ENCODE peak calls at places on chromosomes 2 and 18, in seven cellular contexts. F, N, R, V, E, D and C are unnamed samples.

GRCh38 chr2:239300871-239301742 is 99.7 kb downstream of the HDAC4 start:
- DNase-seq in V (no peak), F (no peak), D (peak; percentile 70), E (no peak), N (no peak), R (peak; percentile 21), C (no peak)

GRCh38 chr2:182015334-182016109 is 29.9 kb downstream of the PPP1R1C start:
- DNase-seq in D (no peak), F (no peak), V (no peak), N (no peak), R (no peak), E (no peak), C (no peak)

GRCh38 chr2:6645672-6646071 is 220.0 kb downstream of the CMPK2 start:
- DNase-seq in E (no peak), F (no peak), R (no peak), N (no peak), D (no peak), V (no peak), C (peak; percentile 19)

GRCh38 chr18:48933578-48934399 is 17.0 kb downstream of the SMAD7 start:
- DNase-seq in D (peak; percentile 82), E (no peak), N (no peak), F (no peak), R (peak; percentile 45), V (no peak), C (no peak)

GRCh38 chr2:205720451-205720902 is 38.2 kb downstream of the NRP2 start:
- DNase-seq in V (no peak), R (no peak), N (no peak), F (no peak), E (no peak), D (no peak), C (no peak)

GRCh38 chr2:75007061-75007460 is 48.6 kb downstream of the POLE4 start:
- DNase-seq in R (no peak), N (no peak), F (no peak), V (no peak), E (no peak), D (no peak), C (no peak)

GRCh38 chr2:28586864-28587263 is 91.0 kb downstream of the PLB1 start:
- DNase-seq in V (no peak), N (no peak), E (no peak), R (no peak), F (no peak), D (no peak), C (no peak)

GRCh38 chr2:147846382-147847081 is 1.7 kb downstream of the ACVR2A start:
- DNase-seq in E (no peak), R (no peak), F (no peak), V (no peak), N (peak; percentile 7), D (no peak), C (no peak)

GRCh38 chr2:150319632-150320555 is 167.6 kb downstream of the RND3 start:
- DNase-seq in D (no peak), E (no peak), N (no peak), V (no peak), R (no peak), F (no peak), C (no peak)

GRCh38 chr2:19900536-19901200 is 1.1 kb downstream of the TTC32 start:
- DNase-seq in D (no peak), V (no peak), E (no peak), F (peak; percentile 11), N (no peak), R (no peak), C (no peak)

GRCh38 chr2:69168950-69169695 is 156.1 kb downstream of the ANTXR1 start:
- DNase-seq in F (no peak), V (no peak), E (no peak), D (no peak), R (no peak), N (no peak), C (no peak)

GRCh38 chr2:238228700-238229099 is 11.1 kb downstream of the HES6 start:
- DNase-seq in D (no peak), V (no peak), E (no peak), F (no peak), N (no peak), R (peak; percentile 40), C (no peak)

GRCh38 chr2:238231809-238232208 is 8.0 kb downstream of the HES6 start:
- DNase-seq in N (no peak), V (no peak), E (no peak), R (no peak), F (no peak), D (no peak), C (no peak)

GRCh38 chr2:238230699-238231098 is 9.1 kb downstream of the HES6 start:
- DNase-seq in N (no peak), E (no peak), F (no peak), R (no peak), V (no peak), D (no peak), C (no peak)

GRCh38 chr2:238233625-238234024 is 6.2 kb downstream of the HES6 start:
- DNase-seq in E (no peak), N (no peak), V (no peak), D (no peak), R (no peak), F (no peak), C (no peak)

GRCh38 chr2:238231251-238231793 is 8.5 kb downstream of the HES6 start:
- DNase-seq in F (no peak), N (no peak), E (no peak), R (peak; percentile 75), V (peak; percentile 13), D (peak; percentile 94), C (peak; percentile 94)
- TF ChIP-seq POLR2AphosphoS5 in F (no peak), N (peak; percentile 8), E (no peak), R (peak; percentile 29), V (no peak), D (peak; percentile 81), C (peak; percentile 70)

GRCh38 chr2:70992945-70993688 is 1.6 kb downstream of the TEX261 start:
- DNase-seq in R (no peak), V (no peak), N (no peak), D (peak; percentile 54), F (no peak), E (no peak), C (no peak)

GRCh38 chr2:70993689-70993986 is 1.0 kb downstream of the TEX261 start:
- DNase-seq in V (no peak), F (no peak), D (peak; percentile 67), R (no peak), N (no peak), E (no peak), C (peak; percentile 50)

GRCh38 chr2:70995227-70995729 is 605 bp upstream of the TEX261 start:
- DNase-seq in F (peak; percentile 72), E (peak; percentile 57), R (peak; percentile 37), V (no peak), D (peak; percentile 82), N (peak; percentile 42), C (no peak)

GRCh38 chr2:70994055-70994444 is 623 bp downstream of the TEX261 start:
- DNase-seq in E (no peak), V (no peak), D (peak; percentile 32), F (no peak), N (no peak), R (no peak), C (peak; percentile 78)

GRCh38 chr2:70994445-70995226 is at the start of gene TEX261:
- DNase-seq in N (peak; percentile 78), D (peak; percentile 99), R (peak; percentile 92), F (peak; percentile 98), V (no peak), E (peak; percentile 71), C (peak; percentile 79)
- TF ChIP-seq POLR2AphosphoS5 in N (no peak), D (peak; percentile 79), R (peak; percentile 66), F (peak; percentile 29), V (no peak), E (peak; percentile 73), C (peak; percentile 59)

GRCh38 chr2:71715241-71715750 is 261.9 kb downstream of the DYSF start:
- DNase-seq in D (no peak), F (no peak), R (no peak), N (no peak), E (no peak), V (no peak), C (no peak)

GRCh38 chr2:71715951-71716696 is 262.8 kb downstream of the DYSF start:
- DNase-seq in R (no peak), F (no peak), D (no peak), V (no peak), E (no peak), N (no peak), C (no peak)

GRCh38 chr2:71718686-71719085 is 265.3 kb downstream of the DYSF start:
- DNase-seq in R (no peak), N (no peak), D (no peak), E (no peak), V (no peak), F (no peak), C (no peak)

GRCh38 chr2:71714601-71715240 is 261.4 kb downstream of the DYSF start:
- DNase-seq in R (no peak), V (no peak), F (no peak), E (no peak), D (no peak), N (no peak), C (no peak)

DNA sequence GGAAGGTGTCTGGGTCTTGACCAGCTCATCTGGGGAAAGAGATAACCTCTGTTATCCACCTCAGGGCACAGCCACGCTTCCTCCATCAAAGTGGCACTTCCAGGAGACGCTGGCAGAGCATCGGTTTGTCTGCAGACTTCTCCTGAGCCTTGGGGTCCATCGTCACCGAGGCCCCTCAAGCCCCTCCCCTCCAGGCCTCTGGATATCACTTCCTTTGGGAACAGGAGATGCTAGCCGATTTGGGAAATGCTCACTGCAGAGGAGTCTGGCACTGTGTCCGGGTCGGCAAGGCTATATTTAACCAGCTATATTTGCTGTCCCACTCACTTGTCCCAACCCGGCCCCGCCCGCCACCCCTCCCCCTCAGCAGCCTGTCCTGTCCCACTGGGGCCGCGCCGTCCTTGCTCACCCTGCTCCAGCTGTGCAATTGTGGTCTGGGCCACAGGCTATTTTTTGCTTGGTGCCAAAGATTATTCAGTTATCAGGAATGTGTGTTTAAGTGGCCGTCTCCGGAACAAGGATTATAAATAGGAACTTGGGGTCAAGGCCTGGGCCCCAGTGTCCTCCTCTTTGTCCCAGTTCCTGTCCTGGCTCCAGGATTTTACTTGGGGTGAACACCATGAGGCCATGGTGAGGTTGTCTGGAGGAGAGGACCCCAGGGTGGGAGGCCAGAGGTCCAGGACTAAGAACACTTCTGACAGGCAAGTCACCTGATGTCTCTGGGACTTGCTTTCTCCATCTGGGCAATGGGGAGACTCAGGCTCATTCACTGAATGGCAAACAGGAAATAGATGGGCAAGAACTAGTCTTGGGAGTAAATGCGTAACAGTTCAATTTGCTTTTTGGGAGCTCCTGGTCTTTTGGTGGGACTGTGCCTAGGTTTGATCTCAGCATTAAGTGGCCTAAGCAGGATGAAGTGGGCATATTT is 263.6 kb downstream of the DYSF start:
- DNase-seq in V (no peak), F (no peak), E (peak; percentile 10), N (peak; percentile 33), R (peak; percentile 43), D (peak; percentile 83), C (no peak)
- TF ChIP-seq POLR2AphosphoS5 in V (no peak), F (no peak), E (peak; percentile 39), N (peak; percentile 37), R (peak; percentile 20), D (peak; percentile 75), C (peak; percentile 53)

GRCh38 chr2:112784199-112785189 is at the start of gene IL1A:
- DNase-seq in E (peak; percentile 40), D (no peak), N (no peak), R (no peak), V (no peak), F (no peak), C (no peak)
- TF ChIP-seq POLR2AphosphoS5 in E (no peak), D (no peak), N (no peak), R (no peak), V (no peak), F (no peak), C (no peak)